ENCODE peak calls at places on chromosomes 3 and 15, in five cellular contexts. K, F, B, C and A are unnamed samples.
A peak's percentile ranks its signal among the peaks of the same experiment; 100 is the strongest.

GRCh38 chr3:41198526-41198925 is 779 bp upstream of the CTNNB1 start:
- DNase-seq in K (no peak), F (no peak), B (no peak), C (no peak), A (no peak)

GRCh38 chr3:69058180-69058946 is 6.2 kb upstream of the TMF1 start:
- DNase-seq in K (no peak), F (peak; percentile 29), B (no peak), C (no peak), A (no peak)

GRCh38 chr15:93072011-93072410 is 17.0 kb downstream of the RGMA start:
- DNase-seq in K (no peak), F (no peak), B (no peak), C (no peak), A (no peak)

GRCh38 chr3:46359748-46360509 is 6.0 kb downstream of the CCR2 start:
- DNase-seq in K (no peak), F (no peak), B (no peak), C (no peak), A (no peak)

GRCh38 chr3:124467980-124468902 is 262.0 kb upstream of the UMPS start:
- DNase-seq in K (peak; percentile 61), F (peak; percentile 68), B (no peak), C (peak; percentile 79), A (peak; percentile 74)

GRCh38 chr3:62134061-62134496 is 239.3 kb downstream of the FEZF2 start:
- DNase-seq in K (no peak), F (no peak), B (no peak), C (no peak), A (no peak)

GRCh38 chr15:39211108-39211979 is 369.5 kb upstream of the THBS1 start:
- DNase-seq in K (no peak), F (no peak), B (no peak), C (no peak), A (no peak)

GRCh38 chr3:143252931-143253330 is 133.4 kb downstream of the CHST2 start:
- DNase-seq in K (no peak), F (no peak), B (peak; percentile 70), C (no peak), A (no peak)

GRCh38 chr15:72382146-72382545 is 6.3 kb upstream of the HEXA start:
- DNase-seq in K (no peak), F (peak; percentile 26), B (no peak), C (no peak), A (no peak)

DNA sequence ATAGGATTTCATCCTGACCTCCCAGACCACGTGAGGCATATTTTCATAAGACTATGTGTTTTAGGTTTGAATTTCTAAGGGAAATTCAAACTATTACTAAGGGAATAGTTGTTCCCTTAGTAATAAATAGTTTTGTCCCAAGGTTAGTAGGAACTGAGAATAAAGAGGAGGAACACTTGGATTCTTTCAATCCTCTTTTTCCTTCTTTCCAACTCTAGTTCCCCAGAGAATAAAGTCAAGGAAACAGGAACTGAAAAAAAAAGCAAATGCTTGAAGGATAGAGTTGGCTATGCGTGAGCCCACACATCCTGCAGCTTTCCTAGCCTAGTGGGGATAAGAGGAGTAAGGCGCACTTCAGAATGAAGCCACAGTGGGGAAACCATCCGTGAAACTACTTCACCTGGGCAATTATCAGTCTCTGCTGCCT is 312.1 kb upstream of the TGFBR2 start:
- DNase-seq in K (no peak), F (no peak), B (no peak), C (peak; percentile 28), A (no peak)
- TF ChIP-seq CTCF in K (no peak), F (no peak), B (no peak), C (peak; percentile 26), A (no peak)

GRCh38 chr15:59237854-59238252 is 31.2 kb downstream of the LDHAL6B start:
- DNase-seq in K (no peak), F (no peak), B (no peak), C (no peak), A (no peak)
- TF ChIP-seq CTCF in K (no peak), F (no peak), B (no peak), C (no peak), A (no peak)

GRCh38 chr3:66490984-66491383 is 9.8 kb downstream of the LRIG1 start:
- DNase-seq in K (no peak), F (no peak), B (no peak), C (no peak), A (no peak)
- TF ChIP-seq CTCF in K (no peak), F (no peak), B (no peak), C (no peak), A (no peak)

GRCh38 chr3:160668454-160668853 is 8.5 kb upstream of the ARL14 start:
- DNase-seq in K (no peak), F (no peak), B (no peak), C (no peak), A (no peak)

GRCh38 chr3:160667452-160667851 is 9.5 kb upstream of the ARL14 start:
- DNase-seq in K (no peak), F (no peak), B (peak; percentile 44), C (no peak), A (no peak)

GRCh38 chr3:160671995-160672394 is 5.0 kb upstream of the ARL14 start:
- DNase-seq in K (no peak), F (no peak), B (no peak), C (no peak), A (no peak)

GRCh38 chr3:160673188-160673587 is 3.8 kb upstream of the ARL14 start:
- DNase-seq in K (no peak), F (no peak), B (no peak), C (no peak), A (no peak)

GRCh38 chr3:160671231-160671630 is 5.7 kb upstream of the ARL14 start:
- DNase-seq in K (no peak), F (no peak), B (no peak), C (no peak), A (no peak)
- TF ChIP-seq CTCF in K (no peak), F (peak; percentile 33), B (no peak), C (no peak), A (no peak)

GRCh38 chr3:15205934-15206661 is at the start of gene CAPN7:
- DNase-seq in K (peak; percentile 94), F (peak; percentile 97), B (peak; percentile 69), C (peak; percentile 87), A (peak; percentile 90)
- TF ChIP-seq CTCF in K (peak; percentile 64), F (peak; percentile 39), B (peak; percentile 57), C (peak; percentile 60), A (no peak)

DNA sequence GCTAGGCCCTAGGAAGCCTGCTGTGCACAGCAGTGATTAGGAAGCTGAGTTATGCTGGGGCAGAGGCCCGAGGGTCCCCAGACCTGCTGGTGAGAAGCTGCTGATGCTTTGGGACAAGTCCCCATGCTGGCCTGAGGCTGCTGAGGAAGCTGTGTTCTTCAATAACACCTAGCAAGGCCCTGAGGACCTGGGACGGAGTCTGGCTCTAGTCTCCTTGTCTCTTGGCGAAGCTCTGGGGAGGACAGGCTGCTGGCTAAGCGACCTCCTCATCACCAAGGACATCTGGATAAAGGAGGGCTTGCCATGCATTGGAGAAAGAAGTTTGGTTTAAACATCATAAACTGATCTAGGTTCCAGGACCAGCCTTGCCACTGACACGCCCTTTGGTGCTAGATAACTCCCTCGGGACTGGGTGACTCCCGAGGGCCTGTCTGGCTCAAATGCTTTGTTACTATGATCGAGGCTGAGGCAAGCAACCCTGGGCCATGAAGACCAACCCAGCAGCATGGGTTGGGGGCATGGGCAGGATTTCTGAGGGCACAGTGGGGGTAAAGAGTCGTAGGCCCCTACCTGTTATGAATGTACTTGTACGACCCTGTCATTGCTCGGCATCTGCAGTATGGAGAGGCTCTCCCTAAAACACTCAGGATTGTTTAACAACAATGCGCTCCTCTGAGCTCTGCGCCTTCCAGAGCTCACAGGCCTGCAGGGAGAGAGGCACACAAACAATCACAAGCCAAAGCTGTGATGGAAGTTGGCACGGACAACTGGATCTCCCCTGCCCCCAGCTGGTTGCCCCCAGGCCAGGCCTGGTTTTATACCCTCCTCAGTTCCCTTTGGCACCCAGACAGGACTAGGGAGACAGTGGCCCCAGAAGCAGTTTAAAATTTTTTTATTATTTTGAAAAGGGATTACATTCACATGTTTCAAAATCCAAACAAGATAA is 64.4 kb downstream of the LINGO1 start:
- DNase-seq in K (no peak), F (no peak), B (no peak), C (no peak), A (no peak)
- TF ChIP-seq CTCF in K (no peak), F (no peak), B (no peak), C (no peak), A (no peak)

DNA sequence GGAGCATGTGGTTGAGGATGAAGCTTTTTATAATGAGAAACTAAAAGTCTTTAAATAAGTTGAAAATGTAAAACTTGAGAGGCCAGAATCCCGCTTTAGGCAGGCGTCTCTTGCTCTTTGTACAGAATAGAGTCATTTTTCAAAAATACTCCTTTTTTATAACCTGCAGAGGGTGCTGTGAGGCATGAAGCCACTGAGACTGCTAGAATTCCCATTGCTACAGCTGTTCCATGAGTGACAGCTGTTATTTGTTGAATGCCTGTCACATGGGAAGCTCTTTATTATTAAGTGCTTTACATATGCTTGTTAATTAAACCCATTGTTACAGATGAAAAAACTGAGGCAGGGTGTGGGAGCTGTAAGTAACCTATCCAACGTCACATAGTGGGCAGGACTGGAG is 18.5 kb downstream of the MINAR1 start:
- DNase-seq in K (no peak), F (no peak), B (no peak), C (no peak), A (no peak)
- TF ChIP-seq CTCF in K (peak; percentile 38), F (no peak), B (peak; percentile 34), C (peak; percentile 57), A (no peak)